ENCODE peak calls at places on chromosomes 3 and 15, in five cellular contexts. K, B, C, F and R are unnamed samples.

GRCh38 chr15:28904541-28905303 is 18.9 kb downstream of the APBA2 start:
- DNase-seq in K (no peak), B (no peak), C (no peak), F (no peak), R (peak; percentile 59)

GRCh38 chr3:111744611-111745010 is 114.5 kb upstream of the PHLDB2 start:
- DNase-seq in K (no peak), B (no peak), C (no peak), F (no peak), R (no peak)

GRCh38 chr3:115695081-115695480 is 71.8 kb downstream of the GAP43 start:
- DNase-seq in K (no peak), B (no peak), C (no peak), F (no peak), R (no peak)

GRCh38 chr15:68537097-68537496 is 41.7 kb upstream of the CORO2B start:
- DNase-seq in K (no peak), B (no peak), C (no peak), F (peak; percentile 29), R (no peak)

GRCh38 chr3:125480656-125481374 is 39.2 kb downstream of the SNX4 start:
- DNase-seq in K (no peak), B (no peak), C (no peak), F (peak; percentile 74), R (no peak)

GRCh38 chr3:11643212-11644087 is at the start of gene VGLL4:
- DNase-seq in K (peak; percentile 88), B (peak; percentile 77), C (no peak), F (peak; percentile 94), R (peak; percentile 94)

GRCh38 chr3:184275961-184276910 is at the start of gene ECE2:
- DNase-seq in K (no peak), B (no peak), C (no peak), F (no peak), R (no peak)

GRCh38 chr3:149448331-149448831 is 26.1 kb upstream of the TM4SF4 start:
- DNase-seq in K (no peak), B (no peak), C (no peak), F (peak; percentile 70), R (no peak)

GRCh38 chr3:103924544-103924943 is 1442.2 kb upstream of the ALCAM start:
- DNase-seq in K (no peak), B (no peak), C (no peak), F (no peak), R (no peak)

GRCh38 chr3:58237238-58237939 is at the start of gene ABHD6:
- DNase-seq in K (peak; percentile 89), B (peak; percentile 65), C (no peak), F (peak; percentile 63), R (peak; percentile 85)

GRCh38 chr15:43266834-43267233 is at the start of gene TGM5:
- DNase-seq in K (no peak), B (no peak), C (no peak), F (no peak), R (no peak)

GRCh38 chr3:159607856-159608255 is 380.8 kb upstream of the IL12A start:
- DNase-seq in K (no peak), B (no peak), C (no peak), F (no peak), R (no peak)

GRCh38 chr15:41416162-41416741 is 643 bp upstream of the RTF1 start:
- DNase-seq in K (no peak), B (no peak), C (no peak), F (no peak), R (no peak)

GRCh38 chr3:42002790-42003189 is 40.9 kb upstream of the ULK4 start:
- DNase-seq in K (no peak), B (no peak), C (no peak), F (no peak), R (no peak)

GRCh38 chr15:60594071-60594470 is 115.1 kb upstream of the ICE2 start:
- DNase-seq in K (no peak), B (no peak), C (no peak), F (peak; percentile 43), R (no peak)

GRCh38 chr3:150567328-150567727 is 20.7 kb downstream of the EIF2A start:
- DNase-seq in K (no peak), B (no peak), C (no peak), F (no peak), R (no peak)

GRCh38 chr15:38706956-38707355 is 142.3 kb upstream of the RASGRP1 start:
- DNase-seq in K (no peak), B (no peak), C (no peak), F (no peak), R (no peak)

GRCh38 chr3:188947983-188948657 is 223.7 kb upstream of the TPRG1 start:
- DNase-seq in K (peak; percentile 94), B (peak; percentile 100), C (no peak), F (peak; percentile 100), R (peak; percentile 94)

GRCh38 chr3:30549600-30549999 is 56.8 kb upstream of the TGFBR2 start:
- DNase-seq in K (no peak), B (no peak), C (no peak), F (no peak), R (no peak)

GRCh38 chr15:87154771-87155170 is 1075.1 kb downstream of the AGBL1 start:
- DNase-seq in K (no peak), B (no peak), C (no peak), F (no peak), R (no peak)

GRCh38 chr3:64170270-64170669 is 55.0 kb downstream of the PRICKLE2 start:
- DNase-seq in K (no peak), B (no peak), C (no peak), F (no peak), R (no peak)

GRCh38 chr3:190345027-190345821 is 23.0 kb upstream of the CLDN1 start:
- DNase-seq in K (peak; percentile 23), B (no peak), C (peak; percentile 62), F (peak; percentile 75), R (no peak)

GRCh38 chr3:39808467-39809180 is 785 bp upstream of the MYRIP start:
- DNase-seq in K (peak; percentile 32), B (no peak), C (no peak), F (no peak), R (peak; percentile 72)

GRCh38 chr15:89777073-89777820 is 1.1 kb downstream of the MESP2 start:
- DNase-seq in K (no peak), B (no peak), C (no peak), F (no peak), R (no peak)

GRCh38 chr3:153284282-153284938 is 122.4 kb downstream of the RAP2B start:
- DNase-seq in K (no peak), B (peak; percentile 79), C (no peak), F (peak; percentile 94), R (peak; percentile 84)

GRCh38 chr15:80911821-80912220 is 77.8 kb downstream of the MESD start:
- DNase-seq in K (no peak), B (no peak), C (no peak), F (no peak), R (no peak)

GRCh38 chr3:13018039-13018431 is 55.2 kb downstream of the IQSEC1 start:
- DNase-seq in K (no peak), B (no peak), C (no peak), F (no peak), R (peak; percentile 52)

DNA sequence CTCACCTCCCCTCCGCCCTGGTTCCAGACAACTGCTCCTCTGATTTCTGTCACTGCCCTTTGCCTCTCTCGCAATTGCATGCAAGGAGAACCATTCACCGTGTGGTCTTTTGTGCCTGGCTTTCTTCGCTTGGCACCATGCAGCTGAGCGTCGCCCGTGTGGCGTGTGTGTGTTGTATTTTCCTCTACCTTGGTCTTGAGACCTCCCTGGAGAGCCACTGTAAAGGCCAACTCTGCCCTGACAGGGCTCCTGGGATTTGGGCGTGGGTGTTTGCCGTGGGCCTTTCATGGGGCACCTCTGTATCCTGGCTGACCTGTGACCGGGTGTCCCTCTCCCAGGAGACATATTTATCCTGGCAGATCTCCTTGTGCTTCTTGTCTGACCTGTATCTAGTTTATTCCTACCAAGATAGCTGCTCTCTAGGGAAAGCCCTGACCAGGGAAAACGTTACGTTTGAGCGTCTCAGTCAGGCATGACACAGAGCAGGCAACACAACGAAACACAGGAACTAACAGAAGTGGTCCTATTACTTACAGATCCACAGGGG is 2.0 kb upstream of the PIGZ start:
- DNase-seq in K (no peak), B (no peak), C (no peak), F (no peak), R (no peak)
- H3K27me3 ChIP-seq in K (peaks cover 4% of the 10 kb centered on the region), B (no peaks in the 10 kb centered on the region), C (no peaks in the 10 kb centered on the region), F (no peaks in the 10 kb centered on the region), R (no peaks in the 10 kb centered on the region)

GRCh38 chr3:2713923-2714322 is 396.3 kb downstream of the IL5RA start:
- DNase-seq in K (no peak), B (no peak), C (no peak), F (peak; percentile 5), R (no peak)

GRCh38 chr3:2711081-2711480 is 399.1 kb downstream of the IL5RA start:
- DNase-seq in K (no peak), B (no peak), C (no peak), F (no peak), R (no peak)

GRCh38 chr3:2714856-2715255 is 395.3 kb downstream of the IL5RA start:
- DNase-seq in K (no peak), B (no peak), C (no peak), F (no peak), R (no peak)
- H3K27me3 ChIP-seq in K (no peaks in the 10 kb centered on the region), B (no peaks in the 10 kb centered on the region), C (no peaks in the 10 kb centered on the region), F (no peaks in the 10 kb centered on the region), R (no peaks in the 10 kb centered on the region)

DNA sequence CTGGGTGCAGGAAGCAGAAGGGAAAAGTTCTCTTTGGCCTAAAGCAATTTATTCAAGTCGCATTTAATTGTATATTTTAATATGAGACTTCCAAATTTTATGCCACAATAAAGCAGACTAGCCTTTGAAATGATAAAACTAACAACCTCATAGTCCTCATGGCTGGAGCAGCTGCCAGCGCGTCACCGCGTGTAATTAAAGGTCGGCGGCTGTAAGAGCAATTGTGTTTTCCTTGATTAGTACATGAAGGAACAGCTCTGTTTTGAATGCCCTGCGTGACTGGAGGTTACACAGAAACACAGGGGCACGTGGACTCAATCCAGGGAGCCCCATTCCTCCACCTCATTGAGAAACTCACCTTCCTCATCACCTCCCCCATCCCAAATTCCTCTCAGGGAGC is 10.1 kb upstream of the LRRC15 start:
- DNase-seq in K (no peak), B (no peak), C (no peak), F (no peak), R (no peak)
- H3K27me3 ChIP-seq in K (no peaks in the 10 kb centered on the region), B (no peaks in the 10 kb centered on the region), C (no peaks in the 10 kb centered on the region), F (peaks cover 8% of the 10 kb centered on the region), R (no peaks in the 10 kb centered on the region)

DNA sequence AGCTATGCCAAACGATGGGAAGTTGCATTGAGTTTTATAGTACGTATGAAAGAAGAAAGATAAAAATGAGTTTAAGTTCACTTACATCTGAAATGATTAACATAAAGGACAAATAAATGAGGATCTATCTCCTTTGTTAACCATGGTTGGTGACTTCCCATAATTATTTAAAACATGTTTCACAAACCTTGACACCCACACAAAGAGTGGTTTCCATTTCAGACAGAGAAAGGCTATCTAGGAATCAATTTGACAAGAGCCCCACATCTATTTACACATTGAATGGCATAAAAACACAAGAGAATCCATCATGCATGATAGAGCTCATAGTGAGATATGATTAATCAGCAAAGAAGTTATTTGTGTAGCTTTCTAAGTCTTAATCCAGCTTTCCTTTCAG is 14.2 kb upstream of the MTMR10 start:
- DNase-seq in K (no peak), B (no peak), C (no peak), F (no peak), R (no peak)
- H3K27me3 ChIP-seq in K (no peaks in the 10 kb centered on the region), B (no peaks in the 10 kb centered on the region), C (peaks cover 7% of the 10 kb centered on the region), F (peaks cover 2% of the 10 kb centered on the region), R (no peaks in the 10 kb centered on the region)

GRCh38 chr3:119033393-119034255 is 1.0 kb downstream of the IGSF11 start:
- DNase-seq in K (no peak), B (no peak), C (no peak), F (no peak), R (no peak)
- H3K27me3 ChIP-seq in K (no peaks in the 10 kb centered on the region), B (no peaks in the 10 kb centered on the region), C (peaks cover 42% of the 10 kb centered on the region), F (peaks cover 12% of the 10 kb centered on the region), R (peaks cover 1% of the 10 kb centered on the region)

GRCh38 chr15:88256261-88257230 is at the start of gene NTRK3:
- DNase-seq in K (no peak), B (peak; percentile 36), C (no peak), F (peak; percentile 4), R (no peak)
- H3K27me3 ChIP-seq in K (no peaks in the 10 kb centered on the region), B (no peaks in the 10 kb centered on the region), C (peaks cover 5% of the 10 kb centered on the region), F (peaks cover 31% of the 10 kb centered on the region), R (no peaks in the 10 kb centered on the region)